ENCODE peak calls at places on chromosomes 3 and 15, in four cellular contexts. I is putamen, L is T-helper 9 cell, Q is AG08395. T is an unnamed sample.

GRCh38 chr3:185781759-185782158 is 43.1 kb downstream of the IGF2BP2 start:
- DNase-seq in Q (peak; percentile 40), L (no peak), I (no peak), T (peak; percentile 85)

GRCh38 chr3:55481918-55482495 is 5.1 kb downstream of the WNT5A start:
- DNase-seq in Q (peak; percentile 48), L (no peak), I (no peak), T (no peak)

GRCh38 chr15:63390689-63391088 is 9.0 kb upstream of the CA12 start:
- DNase-seq in L (no peak), I (no peak), Q (no peak), T (no peak)

GRCh38 chr15:57731543-57732103 is 25.1 kb downstream of the POLR2M start:
- DNase-seq in I (no peak), Q (no peak), L (no peak), T (no peak)

GRCh38 chr3:157913052-157913451 is 193.2 kb downstream of the SHOX2 start:
- DNase-seq in Q (no peak), I (no peak), L (no peak), T (no peak)

GRCh38 chr15:44584162-44584749 is 47.3 kb downstream of the EIF3J start:
- DNase-seq in Q (peak; percentile 37), I (no peak), L (peak; percentile 37), T (peak; percentile 19)

GRCh38 chr15:98043160-98044059 is 82.9 kb downstream of the ARRDC4 start:
- DNase-seq in Q (no peak), I (no peak), L (no peak), T (no peak)

GRCh38 chr15:88476635-88477038 is 9.1 kb downstream of the MRPS11 start:
- DNase-seq in L (no peak), I (peak; percentile 59), Q (peak; percentile 69), T (peak; percentile 25)

GRCh38 chr3:61562042-61562809 is 855 bp downstream of the PTPRG start:
- DNase-seq in L (no peak), I (no peak), Q (no peak), T (no peak)

GRCh38 chr3:138888569-138888968 is 53.8 kb upstream of the PIK3CB start:
- DNase-seq in I (no peak), L (no peak), Q (no peak), T (no peak)

GRCh38 chr3:138361561-138361971 is 13.2 kb downstream of the MRAS start:
- DNase-seq in Q (no peak), L (no peak), I (no peak), T (peak; percentile 95)

GRCh38 chr3:187878776-187879524 is 133.7 kb upstream of the BCL6 start:
- DNase-seq in Q (peak; percentile 69), L (no peak), I (no peak), T (peak; percentile 36)

GRCh38 chr15:39605146-39605545 is 24.3 kb downstream of the THBS1 start:
- DNase-seq in I (no peak), L (no peak), Q (no peak), T (no peak)

GRCh38 chr15:93088200-93088980 is 621 bp downstream of the RGMA start:
- DNase-seq in I (no peak), Q (peak; percentile 27), L (no peak), T (no peak)

GRCh38 chr15:62989366-62990055 is 53.0 kb upstream of the TPM1 start:
- DNase-seq in Q (no peak), I (no peak), L (no peak), T (no peak)

GRCh38 chr3:64064804-64065203 is 41.5 kb upstream of the PSMD6 start:
- DNase-seq in L (no peak), I (no peak), Q (no peak), T (no peak)

GRCh38 chr3:174336774-174337173 is 522.4 kb upstream of the NAALADL2 start:
- DNase-seq in L (no peak), I (no peak), Q (no peak), T (no peak)

GRCh38 chr3:138327831-138328230 is 1.8 kb downstream of the NME9 start:
- DNase-seq in I (no peak), Q (no peak), L (no peak), T (no peak)

T was measured in renal cortical epithelial cell.